ENCODE peak calls at places on chromosomes 5 and 9, in four cellular contexts. N is A549, L is NB4, X is endothelial cell of umbilical vein. O is an unnamed sample.

GRCh38 chr9:87564111-87564510 is 66.4 kb downstream of the DAPK1 start:
- DNase-seq in N (no peak), L (no peak), X (peak), O (peak)

GRCh38 chr9:120919639-120920494 is 6.7 kb downstream of the TRAF1 start:
- DNase-seq in N (no peak), L (peak), X (no peak), O (no peak)

GRCh38 chr5:37495210-37495609 is 116.1 kb downstream of the WDR70 start:
- DNase-seq in N (no peak), L (peak), X (no peak), O (peak)

GRCh38 chr9:29625292-29625731 is 2052.0 kb upstream of the C9orf72 start:
- DNase-seq in N (no peak), L (no peak), X (no peak), O (no peak)

GRCh38 chr5:126490167-126490937 is 67.1 kb downstream of the GRAMD2B start:
- DNase-seq in N (no peak), L (peak), X (no peak), O (no peak)

GRCh38 chr9:105967798-105968197 is 273.5 kb downstream of the TMEM38B start:
- DNase-seq in N (no peak), L (no peak), X (no peak), O (no peak)

GRCh38 chr5:147892696-147893296 is 13.5 kb downstream of the C5orf46 start:
- DNase-seq in N (no peak), L (no peak), X (peak), O (no peak)

GRCh38 chr5:103780794-103781193 is 218.2 kb upstream of the NUDT12 start:
- DNase-seq in N (no peak), L (no peak), X (no peak), O (no peak)

GRCh38 chr5:17302590-17302989 is 85.2 kb downstream of the BASP1 start:
- DNase-seq in N (no peak), L (peak), X (no peak), O (no peak)

GRCh38 chr9:13606576-13606975 is 327.1 kb upstream of the MPDZ start:
- DNase-seq in N (no peak), L (no peak), X (no peak), O (no peak)

GRCh38 chr9:97382099-97382718 is 29.7 kb upstream of the TDRD7 start:
- DNase-seq in N (no peak), L (no peak), X (no peak), O (peak)

GRCh38 chr5:158970569-158971014 is 129.1 kb downstream of the EBF1 start:
- DNase-seq in N (no peak), L (no peak), X (no peak), O (no peak)

GRCh38 chr5:179772355-179772754 is 21.4 kb upstream of the LTC4S start:
- DNase-seq in N (no peak), L (peak), X (no peak), O (no peak)

GRCh38 chr5:132840896-132841818 is 10.7 kb upstream of the SHROOM1 start:
- DNase-seq in N (no peak), L (peak), X (no peak), O (no peak)

GRCh38 chr9:97563458-97564135 is 62.1 kb downstream of the TMOD1 start:
- DNase-seq in N (no peak), L (no peak), X (peak), O (no peak)

GRCh38 chr9:7377489-7377888 is 422.1 kb downstream of the DMAC1 start:
- DNase-seq in N (no peak), L (no peak), X (no peak), O (no peak)

GRCh38 chr9:98995059-98995665 is 51.5 kb downstream of the COL15A1 start:
- DNase-seq in N (no peak), L (no peak), X (no peak), O (no peak)

GRCh38 chr5:150589791-150590601 is 50.5 kb upstream of the SYNPO start:
- DNase-seq in N (no peak), L (no peak), X (peak), O (peak)

GRCh38 chr9:96875460-96876142 is 21.3 kb upstream of the ZNF782 start:
- DNase-seq in N (peak), L (peak), X (peak), O (peak)

GRCh38 chr5:1877434-1878049 is 5.2 kb downstream of the IRX4 start:
- DNase-seq in N (no peak), L (no peak), X (no peak), O (no peak)

GRCh38 chr5:81856948-81857928 is 106.3 kb upstream of the SSBP2 start:
- DNase-seq in N (no peak), L (peak), X (peak), O (no peak)

GRCh38 chr9:131627846-131628820 is 82.8 kb downstream of the PRRT1B start:
- DNase-seq in N (no peak), L (no peak), X (no peak), O (no peak)

GRCh38 chr5:72206994-72207393 is 99.7 kb downstream of the MAP1B start:
- DNase-seq in N (no peak), L (no peak), X (no peak), O (peak)

GRCh38 chr9:14526504-14526903 is 166.7 kb downstream of the ZDHHC21 start:
- DNase-seq in N (no peak), L (no peak), X (no peak), O (no peak)

GRCh38 chr5:149886697-149887470 is 57.7 kb downstream of the PDE6A start:
- DNase-seq in N (no peak), L (no peak), X (no peak), O (no peak)

GRCh38 chr5:72572236-72572765 is 65.1 kb upstream of the ZNF366 start:
- DNase-seq in N (no peak), L (no peak), X (no peak), O (no peak)

GRCh38 chr9:76018767-76019166 is 128.3 kb downstream of the PCSK5 start:
- DNase-seq in N (no peak), L (no peak), X (no peak), O (no peak)

GRCh38 chr9:76403352-76403751 is 9.1 kb upstream of the RFK start:
- DNase-seq in N (peak), L (peak), X (peak), O (peak)

GRCh38 chr5:76470978-76471377 is 67.9 kb downstream of the IQGAP2 start:
- DNase-seq in N (no peak), L (no peak), X (no peak), O (no peak)

GRCh38 chr5:142466195-142466951 is 141.6 kb upstream of the SPRY4 start:
- DNase-seq in N (no peak), L (peak), X (peak), O (no peak)

GRCh38 chr5:89374144-89374784 is 491.3 kb upstream of the MEF2C start:
- DNase-seq in N (no peak), L (no peak), X (no peak), O (no peak)

GRCh38 chr9:133880851-133881634 is 111.1 kb downstream of the VAV2 start:
- DNase-seq in N (no peak), L (no peak), X (no peak), O (no peak)

GRCh38 chr9:68426755-68427154 is 70.3 kb downstream of the PGM5 start:
- DNase-seq in N (no peak), L (no peak), X (no peak), O (no peak)

GRCh38 chr5:61673007-61673735 is 341.1 kb downstream of the ZSWIM6 start:
- DNase-seq in N (no peak), L (no peak), X (peak), O (no peak)

GRCh38 chr5:2913306-2913705 is 161.8 kb upstream of the IRX2 start:
- DNase-seq in N (no peak), L (no peak), X (no peak), O (no peak)
- TF ChIP-seq MYC in N (no peak), L (no peak), X (no peak), O (no peak)

GRCh38 chr9:101727621-101728524 is 10.6 kb downstream of the GRIN3A start:
- DNase-seq in N (peak), L (peak), X (no peak), O (peak)
- TF ChIP-seq MYC in N (no peak), L (no peak), X (no peak), O (no peak)

GRCh38 chr5:124736111-124736813 is 10.2 kb downstream of the ZNF608 start:
- DNase-seq in N (no peak), L (no peak), X (no peak), O (no peak)
- TF ChIP-seq MYC in N (no peak), L (no peak), X (no peak), O (no peak)

GRCh38 chr5:178067705-178068104 is 45.6 kb upstream of the N4BP3 start:
- DNase-seq in N (no peak), L (no peak), X (no peak), O (no peak)
- TF ChIP-seq MYC in N (no peak), L (no peak), X (no peak), O (no peak)

GRCh38 chr9:136328011-136328621 is 777 bp downstream of the GPSM1 start:
- DNase-seq in N (no peak), L (no peak), X (no peak), O (no peak)

GRCh38 chr9:136329636-136330405 is 2.5 kb downstream of the GPSM1 start:
- DNase-seq in N (no peak), L (no peak), X (no peak), O (no peak)

GRCh38 chr9:136330406-136330990 is 3.2 kb downstream of the GPSM1 start:
- DNase-seq in N (no peak), L (no peak), X (no peak), O (no peak)

GRCh38 chr9:136328622-136329041 is 1.3 kb downstream of the GPSM1 start:
- DNase-seq in N (no peak), L (no peak), X (peak), O (no peak)

GRCh38 chr9:136329211-136329627 is 1.9 kb downstream of the GPSM1 start:
- DNase-seq in N (no peak), L (no peak), X (no peak), O (no peak)
- TF ChIP-seq MYC in N (no peak), L (no peak), X (no peak), O (no peak)

DNA sequence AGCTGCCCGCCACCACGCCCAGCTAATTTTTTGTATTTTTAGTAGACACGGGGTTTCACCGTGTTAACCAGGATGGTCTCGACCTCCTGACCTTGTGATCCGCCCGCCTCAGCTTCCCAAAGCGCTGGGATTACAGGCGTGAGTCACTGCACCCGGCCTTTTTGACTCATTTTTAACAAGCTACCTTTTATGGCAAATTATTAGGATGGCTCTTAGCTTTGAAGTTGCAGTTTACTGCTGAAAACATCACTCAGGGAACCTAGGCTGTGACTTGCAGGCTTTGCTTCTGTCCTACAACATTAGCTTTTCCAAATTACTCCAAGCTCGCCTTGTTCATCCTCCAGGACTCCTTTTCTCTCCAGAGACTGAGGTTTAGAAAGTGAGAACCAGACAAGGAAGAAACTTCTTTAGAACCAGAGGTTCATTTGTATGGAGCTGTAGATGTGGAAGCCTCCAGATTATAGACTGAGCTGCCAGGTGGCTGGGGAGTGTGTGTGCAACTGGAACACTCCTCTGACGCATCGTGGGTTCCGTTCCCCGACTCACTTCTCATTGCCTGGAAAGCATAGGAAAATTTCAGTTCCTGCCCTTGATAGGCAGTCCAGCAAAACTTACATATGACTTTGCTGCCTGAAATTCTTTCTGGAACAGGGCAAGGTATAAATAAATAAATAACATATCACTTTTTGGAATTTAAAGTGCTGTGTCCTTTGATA is 23.8 kb upstream of the SPTAN1 start:
- DNase-seq in N (no peak), L (no peak), X (peak), O (no peak)
- TF ChIP-seq MYC in N (no peak), L (no peak), X (no peak), O (no peak)